ENCODE peak calls at places on chromosomes 16 and 17, in ten cellular contexts. One of them, this sample, is unnamed.

GRCh38 chr17:40139566-40140058 is 725 bp upstream of the CASC3 start:
- DNase-seq in left colon: peak; percentile 38
- DNase-seq in fibroblast of gingiva: no peak
- DNase-seq in T1000: no peak
- DNase-seq in stimulated activated CD4-positive, alpha-beta T cell treated with anti-CD3 and anti-CD28 coated beads, Interleukin-12 subunit alpha, Interleukin-12 subunit beta, amount 100 ng/mL, for 48 hours: no peak
- DNase-seq in mucosa of descending colon: peak; percentile 51
- DNase-seq in HFFc6: no peak
- DNase-seq in stimulated activated naive CD8-positive, alpha-beta T cell treated with anti-CD3 and anti-CD28 coated beads, Interleukin-15, Interleukin-2, amounts not matched to agents 100 U/mL and 50 U/mL, for 24 hours: peak; percentile 12
- DNase-seq in head of caudate nucleus: peak; percentile 36
- DNase-seq in CD8-positive, alpha-beta memory T cell: no peak
- DNase-seq in this sample: no peak

GRCh38 chr17:47323382-47324223 is at the start of gene EFCAB13:
- DNase-seq in mucosa of descending colon: peak; percentile 93
- DNase-seq in stimulated activated CD4-positive, alpha-beta T cell treated with anti-CD3 and anti-CD28 coated beads, Interleukin-12 subunit alpha, Interleukin-12 subunit beta, amount 100 ng/mL, for 48 hours: peak; percentile 50
- DNase-seq in head of caudate nucleus: peak; percentile 81
- DNase-seq in stimulated activated naive CD8-positive, alpha-beta T cell treated with anti-CD3 and anti-CD28 coated beads, Interleukin-15, Interleukin-2, amounts not matched to agents 100 U/mL and 50 U/mL, for 24 hours: peak; percentile 86
- DNase-seq in T1000: peak; percentile 89
- DNase-seq in HFFc6: peak; percentile 48
- DNase-seq in fibroblast of gingiva: peak; percentile 72
- DNase-seq in CD8-positive, alpha-beta memory T cell: peak; percentile 82
- DNase-seq in left colon: peak; percentile 90
- DNase-seq in this sample: peak; percentile 73

GRCh38 chr16:84765606-84766580 is 53.9 kb upstream of the CRISPLD2 start:
- DNase-seq in fibroblast of gingiva: no peak
- DNase-seq in T1000: no peak
- DNase-seq in stimulated activated naive CD8-positive, alpha-beta T cell treated with anti-CD3 and anti-CD28 coated beads, Interleukin-15, Interleukin-2, amounts not matched to agents 100 U/mL and 50 U/mL, for 24 hours: no peak
- DNase-seq in head of caudate nucleus: no peak
- DNase-seq in HFFc6: no peak
- DNase-seq in mucosa of descending colon: no peak
- DNase-seq in left colon: no peak
- DNase-seq in CD8-positive, alpha-beta memory T cell: peak; percentile 40
- DNase-seq in stimulated activated CD4-positive, alpha-beta T cell treated with anti-CD3 and anti-CD28 coated beads, Interleukin-12 subunit alpha, Interleukin-12 subunit beta, amount 100 ng/mL, for 48 hours: no peak
- DNase-seq in this sample: no peak

GRCh38 chr17:60442271-60443201 is 20.2 kb downstream of the CHCT1 start:
- DNase-seq in HFFc6: peak; percentile 37
- DNase-seq in mucosa of descending colon: no peak
- DNase-seq in head of caudate nucleus: no peak
- DNase-seq in stimulated activated CD4-positive, alpha-beta T cell treated with anti-CD3 and anti-CD28 coated beads, Interleukin-12 subunit alpha, Interleukin-12 subunit beta, amount 100 ng/mL, for 48 hours: no peak
- DNase-seq in fibroblast of gingiva: peak; percentile 45
- DNase-seq in left colon: no peak
- DNase-seq in stimulated activated naive CD8-positive, alpha-beta T cell treated with anti-CD3 and anti-CD28 coated beads, Interleukin-15, Interleukin-2, amounts not matched to agents 100 U/mL and 50 U/mL, for 24 hours: no peak
- DNase-seq in T1000: peak; percentile 21
- DNase-seq in CD8-positive, alpha-beta memory T cell: no peak
- DNase-seq in this sample: no peak

GRCh38 chr17:17793378-17794214 is 43.2 kb downstream of the SREBF1 start:
- DNase-seq in stimulated activated CD4-positive, alpha-beta T cell treated with anti-CD3 and anti-CD28 coated beads, Interleukin-12 subunit alpha, Interleukin-12 subunit beta, amount 100 ng/mL, for 48 hours: no peak
- DNase-seq in head of caudate nucleus: peak; percentile 54
- DNase-seq in mucosa of descending colon: no peak
- DNase-seq in CD8-positive, alpha-beta memory T cell: no peak
- DNase-seq in stimulated activated naive CD8-positive, alpha-beta T cell treated with anti-CD3 and anti-CD28 coated beads, Interleukin-15, Interleukin-2, amounts not matched to agents 100 U/mL and 50 U/mL, for 24 hours: no peak
- DNase-seq in left colon: no peak
- DNase-seq in HFFc6: no peak
- DNase-seq in T1000: no peak
- DNase-seq in fibroblast of gingiva: no peak
- DNase-seq in this sample: no peak

GRCh38 chr16:1537138-1537577 is 3.7 kb downstream of the TMEM204 start:
- DNase-seq in CD8-positive, alpha-beta memory T cell: peak; percentile 35
- DNase-seq in stimulated activated CD4-positive, alpha-beta T cell treated with anti-CD3 and anti-CD28 coated beads, Interleukin-12 subunit alpha, Interleukin-12 subunit beta, amount 100 ng/mL, for 48 hours: no peak
- DNase-seq in left colon: no peak
- DNase-seq in T1000: no peak
- DNase-seq in fibroblast of gingiva: no peak
- DNase-seq in HFFc6: no peak
- DNase-seq in stimulated activated naive CD8-positive, alpha-beta T cell treated with anti-CD3 and anti-CD28 coated beads, Interleukin-15, Interleukin-2, amounts not matched to agents 100 U/mL and 50 U/mL, for 24 hours: no peak
- DNase-seq in mucosa of descending colon: no peak
- DNase-seq in head of caudate nucleus: no peak
- DNase-seq in this sample: no peak

GRCh38 chr17:77782611-77783010 is 175.9 kb upstream of the TNRC6C start:
- DNase-seq in HFFc6: no peak
- DNase-seq in head of caudate nucleus: no peak
- DNase-seq in stimulated activated CD4-positive, alpha-beta T cell treated with anti-CD3 and anti-CD28 coated beads, Interleukin-12 subunit alpha, Interleukin-12 subunit beta, amount 100 ng/mL, for 48 hours: no peak
- DNase-seq in T1000: no peak
- DNase-seq in stimulated activated naive CD8-positive, alpha-beta T cell treated with anti-CD3 and anti-CD28 coated beads, Interleukin-15, Interleukin-2, amounts not matched to agents 100 U/mL and 50 U/mL, for 24 hours: no peak
- DNase-seq in fibroblast of gingiva: no peak
- DNase-seq in CD8-positive, alpha-beta memory T cell: no peak
- DNase-seq in left colon: no peak
- DNase-seq in mucosa of descending colon: no peak
- DNase-seq in this sample: no peak

GRCh38 chr17:41762391-41762790 is 24.1 kb downstream of the JUP start:
- DNase-seq in head of caudate nucleus: no peak
- DNase-seq in HFFc6: no peak
- DNase-seq in mucosa of descending colon: no peak
- DNase-seq in T1000: no peak
- DNase-seq in CD8-positive, alpha-beta memory T cell: no peak
- DNase-seq in fibroblast of gingiva: no peak
- DNase-seq in stimulated activated CD4-positive, alpha-beta T cell treated with anti-CD3 and anti-CD28 coated beads, Interleukin-12 subunit alpha, Interleukin-12 subunit beta, amount 100 ng/mL, for 48 hours: no peak
- DNase-seq in left colon: no peak
- DNase-seq in stimulated activated naive CD8-positive, alpha-beta T cell treated with anti-CD3 and anti-CD28 coated beads, Interleukin-15, Interleukin-2, amounts not matched to agents 100 U/mL and 50 U/mL, for 24 hours: no peak
- DNase-seq in this sample: no peak

This sample was measured in H4.